ENCODE peak calls at places on chromosomes 13 and 19, in five cellular contexts. T is cardiac fibroblast, V is body of pancreas, B is AG04449, J is breast epithelium. X is an unnamed sample.

GRCh38 chr19:16133818-16134217 is 9.7 kb upstream of the HSH2D start:
- DNase-seq in T (no peak), V (no peak), B (no peak), J (no peak), X (no peak)

GRCh38 chr13:23790591-23791170 is 98.5 kb downstream of the MIPEP start:
- DNase-seq in T (peak), V (no peak), B (peak), J (no peak), X (no peak)

GRCh38 chr13:34748078-34748477 is 194.0 kb upstream of the NBEA start:
- DNase-seq in T (peak), V (peak), B (no peak), J (no peak), X (no peak)

GRCh38 chr13:37143901-37144300 is 38.4 kb upstream of the CSNK1A1L start:
- DNase-seq in T (peak), V (no peak), B (no peak), J (no peak), X (no peak)

GRCh38 chr19:49231804-49232203 is 74.2 kb downstream of the TRPM4 start:
- DNase-seq in T (no peak), V (no peak), B (no peak), J (no peak), X (no peak)

GRCh38 chr13:51955841-51956603 is 55.2 kb downstream of the ATP7B start:
- DNase-seq in T (no peak), V (no peak), B (no peak), J (no peak), X (no peak)

GRCh38 chr13:48078251-48078656 is 16.6 kb downstream of the MED4 start:
- DNase-seq in T (no peak), V (no peak), B (no peak), J (no peak), X (no peak)

GRCh38 chr19:38204728-38205127 is 19.3 kb downstream of the DPF1 start:
- DNase-seq in T (no peak), V (no peak), B (no peak), J (no peak), X (no peak)

GRCh38 chr19:19540707-19541515 is 2.8 kb downstream of the CILP2 start:
- DNase-seq in T (peak), V (peak), B (no peak), J (peak), X (no peak)

GRCh38 chr13:90979059-90979458 is 368.4 kb upstream of the MIR17HG start:
- DNase-seq in T (no peak), V (no peak), B (no peak), J (no peak), X (no peak)

DNA sequence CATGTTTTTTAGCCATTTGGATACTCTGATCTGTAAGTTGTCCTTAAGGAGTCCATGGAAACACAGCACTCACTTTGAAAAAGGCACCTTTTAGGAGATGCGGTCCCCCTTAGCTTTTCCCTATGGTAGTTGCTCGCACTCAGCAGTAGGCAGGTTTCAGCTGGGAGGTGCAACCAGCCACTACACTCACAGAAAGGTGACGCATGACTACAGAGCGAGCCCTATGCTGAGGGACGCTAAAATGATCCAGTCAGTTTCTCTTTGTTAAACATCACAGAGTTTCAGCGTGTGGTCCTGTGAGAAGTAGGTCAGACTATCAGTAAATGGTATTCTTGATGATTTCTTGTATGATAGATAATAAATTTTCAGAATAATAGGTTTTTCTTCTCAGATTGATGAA is 362.8 kb upstream of the MIR17HG start:
- DNase-seq in T (no peak), V (no peak), B (no peak), J (no peak), X (no peak)
- H3K4me3 ChIP-seq in T (no peak), V (no peak), B (no peak), J (no peak), X (no peak)

GRCh38 chr19:13507053-13507611 is 853 bp upstream of the CACNA1A start:
- DNase-seq in T (peak), V (no peak), B (no peak), J (no peak), X (no peak)
- H3K4me3 ChIP-seq in T (no peak), V (no peak), B (peak), J (no peak), X (no peak)

DNA sequence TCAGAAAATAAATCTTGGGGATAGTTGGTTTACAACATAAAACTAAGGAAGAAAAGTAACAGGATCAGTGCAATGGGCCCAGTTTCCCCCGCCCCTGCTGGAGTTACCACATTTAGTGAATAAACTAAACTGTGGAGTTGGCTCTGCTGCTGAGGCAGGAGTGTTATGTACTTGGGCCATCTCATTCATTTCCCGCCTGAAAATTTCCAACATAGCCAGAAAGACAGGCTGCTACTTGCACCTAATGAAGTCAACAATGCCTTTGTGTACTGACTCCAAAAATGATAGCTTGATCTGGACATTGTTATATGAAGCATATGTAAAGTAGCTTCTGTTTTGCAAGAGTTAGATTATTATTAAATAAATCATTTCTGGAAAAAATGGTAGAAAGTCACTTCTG is 7.9 kb upstream of the RNASEH2B start:
- DNase-seq in T (no peak), V (no peak), B (no peak), J (no peak), X (no peak)
- H3K4me3 ChIP-seq in T (no peak), V (no peak), B (no peak), J (no peak), X (no peak)

GRCh38 chr13:108957369-108958012 is 328.1 kb downstream of the MYO16 start:
- DNase-seq in T (peak), V (no peak), B (peak), J (no peak), X (no peak)
- H3K4me3 ChIP-seq in T (no peak), V (no peak), B (no peak), J (no peak), X (no peak)

DNA sequence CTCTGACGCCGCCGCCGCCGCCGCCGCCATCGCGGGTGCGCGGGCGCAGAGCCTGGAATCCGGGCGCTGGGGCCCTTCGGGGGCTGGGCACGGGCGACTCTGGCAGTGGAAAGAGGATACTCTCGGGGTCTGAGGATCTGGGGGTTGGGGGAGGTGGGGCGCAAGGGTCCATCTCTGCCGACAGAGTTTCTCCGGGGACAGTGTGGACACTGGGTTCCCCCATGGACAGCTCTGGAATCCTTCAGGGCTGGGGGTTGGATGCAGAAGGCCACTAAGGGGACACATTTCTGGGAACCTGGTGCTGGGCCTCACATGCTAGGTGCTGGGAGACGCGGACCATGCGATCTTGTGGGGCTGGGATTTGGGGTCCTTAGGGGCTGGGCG is 2.3 kb downstream of the TGFBR3L start:
- DNase-seq in T (no peak), V (no peak), B (no peak), J (no peak), X (no peak)
- H3K4me3 ChIP-seq in T (no peak), V (no peak), B (peak), J (peak), X (peak)

X was measured in left lung.